ENCODE peak calls at places on chromosomes 1 and 21, in five cellular contexts. A, I, L, R and H are unnamed samples.

GRCh38 chr21:19913995-19914394 is 1084.2 kb upstream of the NCAM2 start:
- DNase-seq in R (no peak), L (no peak), A (no peak), I (no peak), H (no peak)

GRCh38 chr1:58062635-58063034 is 483.9 kb downstream of the OMA1 start:
- DNase-seq in L (no peak), R (no peak), A (no peak), I (no peak), H (no peak)

GRCh38 chr1:91765293-91765692 is 120.7 kb downstream of the TGFBR3 start:
- DNase-seq in I (no peak), R (no peak), A (no peak), L (peak; percentile 65), H (no peak)

GRCh38 chr1:239719642-239720258 is 333.4 kb downstream of the CHRM3 start:
- DNase-seq in I (peak; percentile 70), A (no peak), L (no peak), R (peak; percentile 4), H (no peak)

GRCh38 chr1:8937701-8938100 is 8.0 kb upstream of the CA6 start:
- DNase-seq in I (no peak), L (no peak), R (no peak), A (no peak), H (no peak)

GRCh38 chr1:77250126-77250525 is 30.9 kb upstream of the PIGK start:
- DNase-seq in I (no peak), R (no peak), A (no peak), L (no peak), H (no peak)

GRCh38 chr1:35179864-35180263 is 13.1 kb downstream of the SFPQ start:
- DNase-seq in A (no peak), I (no peak), L (no peak), R (no peak), H (no peak)

GRCh38 chr21:44548922-44549321 is 2.4 kb downstream of the KRTAP10-2 start:
- DNase-seq in A (no peak), L (peak; percentile 42), I (peak; percentile 29), R (no peak), H (no peak)

GRCh38 chr1:39608906-39609305 is 30.5 kb downstream of the HEYL start:
- DNase-seq in R (no peak), I (no peak), L (no peak), A (no peak), H (no peak)

GRCh38 chr1:234498448-234499118 is 19.6 kb upstream of the TARBP1 start:
- DNase-seq in I (no peak), L (no peak), R (no peak), A (no peak), H (no peak)

GRCh38 chr1:207669469-207670111 is 24.7 kb downstream of the CR1L start:
- DNase-seq in I (no peak), R (no peak), A (no peak), L (no peak), H (no peak)

GRCh38 chr1:19384113-19384512 is 72.0 kb downstream of the SLC66A1 start:
- DNase-seq in R (no peak), L (no peak), A (no peak), I (no peak), H (no peak)